ENCODE peak calls at places on chromosomes 12 and 14, in six cellular contexts. One of them, this sample, is unnamed.

GRCh38 chr12:70664463-70664862 is 27.2 kb upstream of the PTPRB start:
- DNase-seq in GM13976: no peak
- DNase-seq in central memory CD4-positive, alpha-beta T cell: no peak
- DNase-seq in HuH-7.5: no peak
- DNase-seq in progenitor cell of endocrine pancreas: no peak
- DNase-seq in activated CD4-positive, alpha-beta T cell treated with anti-CD3 and anti-CD28 coated beads, Interleukin-2, amount 50 U/mL, for 4 hours: no peak
- DNase-seq in this sample: no peak

GRCh38 chr12:66044731-66045130 is 85.8 kb downstream of the LLPH start:
- DNase-seq in GM13976: no peak
- DNase-seq in central memory CD4-positive, alpha-beta T cell: no peak
- DNase-seq in HuH-7.5: no peak
- DNase-seq in progenitor cell of endocrine pancreas: no peak
- DNase-seq in activated CD4-positive, alpha-beta T cell treated with anti-CD3 and anti-CD28 coated beads, Interleukin-2, amount 50 U/mL, for 4 hours: no peak
- DNase-seq in this sample: no peak

GRCh38 chr12:77578471-77579262 is 252.0 kb upstream of the NAV3 start:
- DNase-seq in GM13976: no peak
- DNase-seq in central memory CD4-positive, alpha-beta T cell: no peak
- DNase-seq in HuH-7.5: no peak
- DNase-seq in progenitor cell of endocrine pancreas: no peak
- DNase-seq in activated CD4-positive, alpha-beta T cell treated with anti-CD3 and anti-CD28 coated beads, Interleukin-2, amount 50 U/mL, for 4 hours: no peak
- DNase-seq in this sample: no peak

GRCh38 chr12:111160350-111161142 is 208.3 kb downstream of the PHETA1 start:
- DNase-seq in GM13976: no peak
- DNase-seq in central memory CD4-positive, alpha-beta T cell: no peak
- DNase-seq in HuH-7.5: no peak
- DNase-seq in progenitor cell of endocrine pancreas: no peak
- DNase-seq in activated CD4-positive, alpha-beta T cell treated with anti-CD3 and anti-CD28 coated beads, Interleukin-2, amount 50 U/mL, for 4 hours: no peak
- DNase-seq in this sample: no peak

GRCh38 chr14:72000907-72001306 is 68.7 kb downstream of the RGS6 start:
- DNase-seq in GM13976: peak
- DNase-seq in central memory CD4-positive, alpha-beta T cell: no peak
- DNase-seq in HuH-7.5: no peak
- DNase-seq in progenitor cell of endocrine pancreas: no peak
- DNase-seq in activated CD4-positive, alpha-beta T cell treated with anti-CD3 and anti-CD28 coated beads, Interleukin-2, amount 50 U/mL, for 4 hours: no peak
- DNase-seq in this sample: no peak

GRCh38 chr12:46843811-46844210 is 18.0 kb upstream of the SLC38A4 start:
- DNase-seq in GM13976: no peak
- DNase-seq in central memory CD4-positive, alpha-beta T cell: no peak
- DNase-seq in HuH-7.5: no peak
- DNase-seq in progenitor cell of endocrine pancreas: no peak
- DNase-seq in activated CD4-positive, alpha-beta T cell treated with anti-CD3 and anti-CD28 coated beads, Interleukin-2, amount 50 U/mL, for 4 hours: no peak
- DNase-seq in this sample: no peak

GRCh38 chr12:50087995-50088394 is 2.9 kb downstream of the SMARCD1 start:
- DNase-seq in GM13976: no peak
- DNase-seq in central memory CD4-positive, alpha-beta T cell: no peak
- DNase-seq in HuH-7.5: no peak
- DNase-seq in progenitor cell of endocrine pancreas: no peak
- DNase-seq in activated CD4-positive, alpha-beta T cell treated with anti-CD3 and anti-CD28 coated beads, Interleukin-2, amount 50 U/mL, for 4 hours: no peak
- DNase-seq in this sample: no peak

GRCh38 chr12:49809369-49810158 is 18.6 kb downstream of the NCKAP5L start:
- DNase-seq in GM13976: peak
- DNase-seq in central memory CD4-positive, alpha-beta T cell: no peak
- DNase-seq in HuH-7.5: no peak
- DNase-seq in progenitor cell of endocrine pancreas: no peak
- DNase-seq in activated CD4-positive, alpha-beta T cell treated with anti-CD3 and anti-CD28 coated beads, Interleukin-2, amount 50 U/mL, for 4 hours: no peak
- DNase-seq in this sample: no peak

GRCh38 chr14:69749956-69750355 is 17.0 kb upstream of the SRSF5 start:
- DNase-seq in GM13976: no peak
- DNase-seq in central memory CD4-positive, alpha-beta T cell: no peak
- DNase-seq in HuH-7.5: peak
- DNase-seq in progenitor cell of endocrine pancreas: no peak
- DNase-seq in activated CD4-positive, alpha-beta T cell treated with anti-CD3 and anti-CD28 coated beads, Interleukin-2, amount 50 U/mL, for 4 hours: no peak
- DNase-seq in this sample: no peak

GRCh38 chr12:96073346-96074336 is 38.3 kb upstream of the LTA4H start:
- DNase-seq in GM13976: no peak
- DNase-seq in central memory CD4-positive, alpha-beta T cell: no peak
- DNase-seq in HuH-7.5: no peak
- DNase-seq in progenitor cell of endocrine pancreas: no peak
- DNase-seq in activated CD4-positive, alpha-beta T cell treated with anti-CD3 and anti-CD28 coated beads, Interleukin-2, amount 50 U/mL, for 4 hours: no peak
- DNase-seq in this sample: no peak

GRCh38 chr12:131947482-131948027 is 2.2 kb upstream of the EP400 start:
- DNase-seq in GM13976: no peak
- DNase-seq in central memory CD4-positive, alpha-beta T cell: no peak
- DNase-seq in HuH-7.5: no peak
- DNase-seq in progenitor cell of endocrine pancreas: no peak
- DNase-seq in activated CD4-positive, alpha-beta T cell treated with anti-CD3 and anti-CD28 coated beads, Interleukin-2, amount 50 U/mL, for 4 hours: no peak
- DNase-seq in this sample: no peak

GRCh38 chr12:38875571-38876228 is 29.7 kb downstream of the CPNE8 start:
- DNase-seq in GM13976: no peak
- DNase-seq in central memory CD4-positive, alpha-beta T cell: no peak
- DNase-seq in HuH-7.5: no peak
- DNase-seq in progenitor cell of endocrine pancreas: no peak
- DNase-seq in activated CD4-positive, alpha-beta T cell treated with anti-CD3 and anti-CD28 coated beads, Interleukin-2, amount 50 U/mL, for 4 hours: no peak
- DNase-seq in this sample: no peak

This sample was measured in HEK293T.